ENCODE peak calls at places on chromosomes 13 and 19, in nine cellular contexts. P is stomach, D is HCT116, R is transverse colon, C is breast epithelium, O is endothelial cell of umbilical vein, K is suprapubic skin, Q is GM12891, B is vagina. S is an unnamed sample.

GRCh38 chr19:18776288-18776594 is 14.9 kb downstream of the COMP start:
- DNase-seq in P (no peak), D (no peak), R (no peak), C (no peak), O (no peak), K (no peak), Q (no peak), B (no peak), S (no peak)

GRCh38 chr19:29680937-29681336 is 15.7 kb downstream of the PLEKHF1 start:
- DNase-seq in P (no peak), D (no peak), R (no peak), C (no peak), O (no peak), K (no peak), Q (no peak), B (no peak), S (no peak)

GRCh38 chr19:9342610-9343304 is 18.8 kb downstream of the ZNF559 start:
- DNase-seq in P (no peak), D (no peak), R (no peak), C (no peak), O (no peak), K (no peak), Q (no peak), B (no peak), S (no peak)

GRCh38 chr13:52925221-52925620 is 76.8 kb upstream of the PCDH8 start:
- DNase-seq in P (no peak), D (no peak), R (no peak), C (peak), O (no peak), K (no peak), Q (no peak), B (no peak), S (no peak)

GRCh38 chr13:34401741-34402140 is 540.3 kb upstream of the NBEA start:
- DNase-seq in P (no peak), D (no peak), R (no peak), C (no peak), O (no peak), K (no peak), Q (no peak), B (no peak), S (no peak)

GRCh38 chr13:113672002-113672651 is 5.1 kb downstream of the GRK1 start:
- DNase-seq in P (no peak), D (no peak), R (no peak), C (no peak), O (no peak), K (peak), Q (no peak), B (no peak), S (no peak)

GRCh38 chr13:43684947-43685725 is 101.6 kb downstream of the ENOX1 start:
- DNase-seq in P (no peak), D (no peak), R (no peak), C (no peak), O (no peak), K (no peak), Q (no peak), B (no peak), S (no peak)

GRCh38 chr13:72125561-72125960 is 258.6 kb upstream of the DACH1 start:
- DNase-seq in P (no peak), D (no peak), R (no peak), C (no peak), O (no peak), K (no peak), Q (no peak), B (no peak), S (no peak)

GRCh38 chr19:56837492-56837891 is 3.0 kb downstream of the PEG3 start:
- DNase-seq in P (peak), D (no peak), R (peak), C (peak), O (no peak), K (peak), Q (no peak), B (no peak), S (no peak)
- TF ChIP-seq POLR2AphosphoS5 in P (no peak), D (no peak), R (no peak), C (no peak), O (no peak), K (no peak), Q (no peak), B (no peak), S (no peak)

GRCh38 chr13:112071902-112072530 is 5.1 kb downstream of the SOX1 start:
- DNase-seq in P (no peak), D (no peak), R (no peak), C (no peak), O (no peak), K (no peak), Q (no peak), B (no peak), S (no peak)

GRCh38 chr13:112072531-112073244 is 5.7 kb downstream of the SOX1 start:
- DNase-seq in P (no peak), D (no peak), R (no peak), C (no peak), O (no peak), K (no peak), Q (no peak), B (no peak), S (no peak)

GRCh38 chr13:112069063-112069726 is 2.2 kb downstream of the SOX1 start:
- DNase-seq in P (no peak), D (no peak), R (no peak), C (no peak), O (no peak), K (no peak), Q (no peak), B (no peak), S (no peak)

GRCh38 chr13:112069727-112070300 is 2.9 kb downstream of the SOX1 start:
- DNase-seq in P (no peak), D (no peak), R (no peak), C (no peak), O (no peak), K (no peak), Q (no peak), B (no peak), S (no peak)

GRCh38 chr13:112071011-112071901 is 4.3 kb downstream of the SOX1 start:
- DNase-seq in P (no peak), D (no peak), R (no peak), C (no peak), O (no peak), K (no peak), Q (no peak), B (no peak), S (no peak)
- TF ChIP-seq POLR2A in P (no peak), D (no peak), R (no peak), C (no peak), O (no peak), K (no peak), Q (no peak), B (no peak), S (no peak)

GRCh38 chr19:38838208-38838985 is 6.8 kb upstream of the ECH1 start:
- DNase-seq in P (peak), D (peak), R (no peak), C (peak), O (no peak), K (no peak), Q (no peak), B (no peak), S (no peak)

GRCh38 chr19:38837656-38838121 is 6.1 kb upstream of the ECH1 start:
- DNase-seq in P (peak), D (no peak), R (no peak), C (no peak), O (no peak), K (no peak), Q (no peak), B (no peak), S (no peak)

GRCh38 chr19:38834590-38834989 is 3.0 kb upstream of the ECH1 start:
- DNase-seq in P (no peak), D (no peak), R (no peak), C (no peak), O (no peak), K (no peak), Q (no peak), B (no peak), S (no peak)

GRCh38 chr19:38837304-38837626 is 5.7 kb upstream of the ECH1 start:
- DNase-seq in P (no peak), D (no peak), R (no peak), C (no peak), O (no peak), K (no peak), Q (no peak), B (no peak), S (no peak)

GRCh38 chr19:38836438-38837303 is 5.1 kb upstream of the ECH1 start:
- DNase-seq in P (no peak), D (no peak), R (no peak), C (peak), O (no peak), K (no peak), Q (no peak), B (no peak), S (no peak)
- TF ChIP-seq POLR2AphosphoS5 in P (no peak), D (no peak), R (no peak), C (no peak), O (no peak), K (no peak), Q (no peak), B (peak), S (no peak)

GRCh38 chr13:36712785-36713184 is 39.0 kb downstream of the SERTM1 start:
- DNase-seq in P (no peak), D (no peak), R (no peak), C (no peak), O (no peak), K (no peak), Q (no peak), B (no peak), S (no peak)

GRCh38 chr13:36710396-36710795 is 36.6 kb downstream of the SERTM1 start:
- DNase-seq in P (no peak), D (no peak), R (no peak), C (no peak), O (no peak), K (no peak), Q (no peak), B (no peak), S (no peak)

GRCh38 chr13:36712290-36712689 is 38.5 kb downstream of the SERTM1 start:
- DNase-seq in P (no peak), D (no peak), R (no peak), C (no peak), O (no peak), K (no peak), Q (no peak), B (no peak), S (no peak)

GRCh38 chr13:36706755-36707154 is 32.9 kb downstream of the SERTM1 start:
- DNase-seq in P (no peak), D (no peak), R (no peak), C (no peak), O (no peak), K (no peak), Q (no peak), B (no peak), S (no peak)

GRCh38 chr13:36709136-36709895 is 35.5 kb downstream of the SERTM1 start:
- DNase-seq in P (no peak), D (no peak), R (no peak), C (no peak), O (no peak), K (no peak), Q (no peak), B (no peak), S (no peak)
- TF ChIP-seq POLR2A in P (no peak), D (no peak), R (no peak), C (no peak), O (no peak), K (no peak), Q (no peak), B (no peak), S (no peak)